ENCODE peak calls at places on chromosome 22, in six cellular contexts. J is Ammon's horn, Q is non-pigmented ciliary epithelial cell, G is ecto neural progenitor cell, D is NCI-H2029 treated with DMSO at 0.1 percent for 48 hours, C is HS-5. E is an unnamed sample.

GRCh38 chr22:30453731-30454510 is 17.9 kb downstream of the SEC14L3 start:
- DNase-seq in J (no peak), Q (no peak), G (no peak), D (peak), C (no peak), E (peak)

GRCh38 chr22:44309137-44309536 is 3.6 kb downstream of the SHISAL1 start:
- DNase-seq in J (peak), Q (peak), G (no peak), D (no peak), C (peak), E (no peak)

GRCh38 chr22:19325296-19325950 is 33.9 kb upstream of the CLTCL1 start:
- DNase-seq in J (no peak), Q (no peak), G (no peak), D (no peak), C (peak), E (no peak)

GRCh38 chr22:28594784-28595324 is 84.8 kb downstream of the TTC28 start:
- DNase-seq in J (peak), Q (peak), G (no peak), D (peak), C (peak), E (peak)

GRCh38 chr22:37095113-37095512 is 14.4 kb downstream of the TMPRSS6 start:
- DNase-seq in J (no peak), Q (no peak), G (no peak), D (no peak), C (no peak), E (no peak)

GRCh38 chr22:49536571-49537131 is 291.0 kb downstream of the BRD1 start:
- DNase-seq in J (no peak), Q (no peak), G (peak), D (no peak), C (no peak), E (no peak)

GRCh38 chr22:41563051-41563711 is 2.4 kb downstream of the CSDC2 start:
- DNase-seq in J (no peak), Q (peak), G (no peak), D (no peak), C (peak), E (no peak)

GRCh38 chr22:44220727-44221680 is 40.3 kb downstream of the PARVG start:
- DNase-seq in J (no peak), Q (no peak), G (no peak), D (no peak), C (no peak), E (no peak)

GRCh38 chr22:20113551-20114310 is 2.2 kb upstream of the RANBP1 start:
- DNase-seq in J (no peak), Q (no peak), G (no peak), D (no peak), C (no peak), E (no peak)

GRCh38 chr22:42317691-42318547 is 47.5 kb upstream of the TCF20 start:
- DNase-seq in J (peak), Q (no peak), G (no peak), D (peak), C (no peak), E (peak)

GRCh38 chr22:37282385-37282677 is at the start of gene CYTH4:
- DNase-seq in J (peak), Q (no peak), G (no peak), D (no peak), C (no peak), E (no peak)

GRCh38 chr22:27650572-27650971 is 151.0 kb downstream of the MN1 start:
- DNase-seq in J (no peak), Q (no peak), G (no peak), D (no peak), C (no peak), E (no peak)

GRCh38 chr22:25008666-25009065 is 56.1 kb downstream of the KIAA1671 start:
- DNase-seq in J (no peak), Q (no peak), G (no peak), D (peak), C (no peak), E (no peak)

E was measured in DMS153.